ENCODE peak calls at places on chromosomes 4 and X, in six cellular contexts. Z is fibroblast of the conjunctiva; M is RPMI7951; C is Calu3; T is stimulated activated CD8-positive, alpha-beta memory T cell treated with anti-CD3 and anti-CD28 coated beads, Interleukin-15, amount 100 ng/mL, for 4 hours; F is ELR. D is an unnamed sample.

GRCh38 chr4:125111352-125111751 is 203.4 kb upstream of the FAT4 start:
- DNase-seq in Z (no peak), F (no peak), T (no peak), C (no peak), M (no peak), D (no peak)

GRCh38 chrX:136304493-136304892 is 3.7 kb downstream of the ADGRG4 start:
- DNase-seq in Z (no peak), T (no peak), M (no peak), C (no peak), F (peak), D (no peak)

GRCh38 chr4:16205298-16206164 is 20.7 kb downstream of the TAPT1 start:
- DNase-seq in M (peak), Z (no peak), T (no peak), F (peak), C (no peak), D (peak)

GRCh38 chrX:133323450-133323849 is 91.8 kb downstream of the GPC4 start:
- DNase-seq in M (no peak), T (no peak), C (no peak), F (no peak), Z (no peak), D (no peak)

GRCh38 chrX:53049127-53049517 is 533 bp downstream of the GPR173 start:
- DNase-seq in C (no peak), T (no peak), Z (no peak), M (no peak), F (no peak), D (no peak)

GRCh38 chrX:69124108-69124507 is 41.1 kb downstream of the PJA1 start:
- DNase-seq in M (no peak), C (no peak), Z (no peak), T (no peak), F (peak), D (no peak)

GRCh38 chr4:101824500-101824899 is 34.0 kb downstream of the BANK1 start:
- DNase-seq in T (no peak), Z (no peak), C (no peak), M (no peak), F (no peak), D (no peak)

GRCh38 chr4:112894480-112894879 is 155.0 kb upstream of the ANK2 start:
- DNase-seq in C (no peak), F (no peak), Z (no peak), T (no peak), M (no peak), D (no peak)

GRCh38 chr4:147730333-147730732 is 1.6 kb upstream of the ARHGAP10 start:
- DNase-seq in Z (no peak), M (no peak), C (no peak), T (no peak), F (no peak), D (no peak)

GRCh38 chr4:51855751-51856150 is 12.8 kb downstream of the DCUN1D4 start:
- DNase-seq in M (no peak), Z (no peak), F (no peak), C (no peak), T (no peak), D (no peak)

GRCh38 chrX:119694601-119695534 is 1.9 kb upstream of the SEPTIN6 start:
- DNase-seq in Z (no peak), T (no peak), C (no peak), F (no peak), M (no peak), D (no peak)

GRCh38 chrX:85084770-85085393 is 81.2 kb downstream of the APOOL start:
- DNase-seq in T (no peak), M (peak), Z (peak), C (peak), F (peak), D (peak)

GRCh38 chrX:112819013-112819635 is 21.5 kb downstream of the AMOT start:
- DNase-seq in T (no peak), Z (peak), F (no peak), M (peak), C (no peak), D (peak)

GRCh38 chr4:8427761-8428287 is 12.7 kb downstream of the ACOX3 start:
- DNase-seq in Z (no peak), T (no peak), M (peak), F (peak), C (no peak), D (peak)

GRCh38 chr4:112979881-112980421 is 69.5 kb upstream of the ANK2 start:
- DNase-seq in T (no peak), M (no peak), F (no peak), C (no peak), Z (no peak), D (no peak)

GRCh38 chr4:1477045-1477905 is 71.0 kb upstream of the NKX1-1 start:
- DNase-seq in F (no peak), M (no peak), T (no peak), Z (no peak), C (no peak), D (no peak)

GRCh38 chr4:13476915-13477314 is 7.2 kb downstream of the RAB28 start:
- DNase-seq in Z (peak), F (peak), M (peak), C (no peak), T (no peak), D (peak)

D was measured in HT1080.